ENCODE peak calls at places on chromosomes 3 and 15, in four cellular contexts. L, M, G and V are unnamed samples.

GRCh38 chr3:105349988-105350387 is 16.7 kb upstream of the ALCAM start:
- DNase-seq in L (no peak), M (no peak), G (no peak), V (no peak)

GRCh38 chr15:49458145-49458544 is 35.1 kb downstream of the FGF7 start:
- DNase-seq in L (no peak), M (no peak), G (no peak), V (no peak)

GRCh38 chr3:134423153-134423552 is 48.9 kb upstream of the AMOTL2 start:
- DNase-seq in L (no peak), M (no peak), G (no peak), V (no peak)

GRCh38 chr3:33883538-33884203 is 85.2 kb downstream of the PDCD6IP start:
- DNase-seq in L (no peak), M (no peak), G (no peak), V (no peak)

GRCh38 chr3:169172535-169172934 is 491.0 kb downstream of the MECOM start:
- DNase-seq in L (no peak), M (no peak), G (no peak), V (no peak)

GRCh38 chr3:113136071-113136470 is 75.3 kb upstream of the BOC start:
- DNase-seq in L (no peak), M (no peak), G (no peak), V (no peak)

GRCh38 chr3:71055602-71056001 is 527.9 kb downstream of the FOXP1 start:
- DNase-seq in L (no peak), M (no peak), G (no peak), V (no peak)

GRCh38 chr3:128297401-128298138 is 144.3 kb downstream of the EEFSEC start:
- DNase-seq in L (no peak), M (no peak), G (no peak), V (peak)

GRCh38 chr3:9211155-9211950 is 38.1 kb downstream of the SRGAP3 start:
- DNase-seq in L (no peak), M (no peak), G (no peak), V (no peak)

GRCh38 chr3:20043398-20043797 is 3.2 kb downstream of the KAT2B start:
- DNase-seq in L (no peak), M (peak), G (no peak), V (peak)

GRCh38 chr15:96851613-96852012 is 521.1 kb downstream of the NR2F2 start:
- DNase-seq in L (no peak), M (no peak), G (no peak), V (no peak)

GRCh38 chr3:66592927-66593625 is 92.3 kb upstream of the LRIG1 start:
- DNase-seq in L (no peak), M (no peak), G (no peak), V (no peak)

GRCh38 chr3:134315286-134316106 is 58.8 kb downstream of the AMOTL2 start:
- DNase-seq in L (no peak), M (no peak), G (no peak), V (peak)

GRCh38 chr15:101024709-101025108 is 105.6 kb downstream of the LRRK1 start:
- DNase-seq in L (no peak), M (no peak), G (no peak), V (no peak)